ENCODE peak calls at places on chromosomes 4 and X, in seven cellular contexts. Z, A, Q, E, L, M and U are unnamed samples. For H3K4me1, the result is how much of the 10 kb centered on the place peaks cover.

GRCh38 chr4:159855731-159856130 is 752.9 kb downstream of the RAPGEF2 start:
- DNase-seq in Z (no peak), A (no peak), Q (no peak), E (no peak), L (no peak), M (no peak), U (no peak)

GRCh38 chrX:40098264-40099045 is 697 bp upstream of the BCOR start:
- DNase-seq in Z (no peak), A (peak), Q (peak), E (no peak), L (peak), M (no peak), U (peak)

GRCh38 chr4:108512615-108513505 is 107.5 kb upstream of the RPL34 start:
- DNase-seq in Z (peak), A (peak), Q (peak), E (peak), L (no peak), M (peak), U (peak)

GRCh38 chr4:2341261-2341841 is 77.1 kb downstream of the ZFYVE28 start:
- DNase-seq in Z (no peak), A (no peak), Q (no peak), E (peak), L (no peak), M (no peak), U (no peak)

GRCh38 chr4:60611762-60612496 is 588.2 kb upstream of the ADGRL3 start:
- DNase-seq in Z (no peak), A (no peak), Q (no peak), E (no peak), L (no peak), M (no peak), U (no peak)

GRCh38 chr4:82423245-82424054 is 6.8 kb downstream of the HNRNPDL start:
- DNase-seq in Z (no peak), A (no peak), Q (peak), E (no peak), L (no peak), M (no peak), U (peak)

GRCh38 chrX:139936259-139936658 is 3.4 kb upstream of the ATP11C start:
- DNase-seq in Z (no peak), A (no peak), Q (no peak), E (no peak), L (no peak), M (no peak), U (no peak)

GRCh38 chr4:99473131-99473530 is 37.7 kb upstream of the C4orf17 start:
- DNase-seq in Z (no peak), A (no peak), Q (no peak), E (no peak), L (no peak), M (no peak), U (no peak)

GRCh38 chr4:62644372-62644771 is 1444.2 kb downstream of the ADGRL3 start:
- DNase-seq in Z (no peak), A (peak), Q (peak), E (no peak), L (peak), M (peak), U (no peak)

GRCh38 chrX:3811331-3812311 is 98.2 kb upstream of the PRKX start:
- DNase-seq in Z (peak), A (peak), Q (peak), E (no peak), L (peak), M (peak), U (peak)

GRCh38 chr4:101393256-101393655 is 45.9 kb upstream of the PPP3CA start:
- DNase-seq in Z (no peak), A (no peak), Q (no peak), E (no peak), L (no peak), M (peak), U (peak)

GRCh38 chrX:63747331-63747730 is 37.7 kb downstream of the ARHGEF9 start:
- DNase-seq in Z (no peak), A (peak), Q (peak), E (no peak), L (no peak), M (no peak), U (peak)

GRCh38 chr4:180057891-180058643 is 2185.1 kb upstream of the TENM3 start:
- DNase-seq in Z (no peak), A (peak), Q (peak), E (peak), L (peak), M (no peak), U (peak)

GRCh38 chr4:128787509-128788311 is 21.8 kb upstream of the JADE1 start:
- DNase-seq in Z (no peak), A (peak), Q (no peak), E (no peak), L (no peak), M (no peak), U (peak)

GRCh38 chrX:93695981-93696380 is 22.0 kb downstream of the FAM133A start:
- DNase-seq in Z (no peak), A (no peak), Q (no peak), E (no peak), L (no peak), M (no peak), U (no peak)
- H3K4me3 ChIP-seq in Z (no peak), A (no peak), Q (no peak), E (no peak), L (no peak), M (no peak), U (no peak)

GRCh38 chr4:110085131-110085530 is 113.3 kb downstream of the ELOVL6 start:
- DNase-seq in Z (peak), A (peak), Q (no peak), E (no peak), L (peak), M (peak), U (no peak)

GRCh38 chr4:110091426-110091825 is 107.0 kb downstream of the ELOVL6 start:
- DNase-seq in Z (no peak), A (peak), Q (peak), E (no peak), L (no peak), M (no peak), U (peak)

GRCh38 chr4:110084154-110084553 is 114.3 kb downstream of the ELOVL6 start:
- DNase-seq in Z (no peak), A (no peak), Q (no peak), E (no peak), L (no peak), M (no peak), U (no peak)

GRCh38 chr4:110088670-110089069 is 109.7 kb downstream of the ELOVL6 start:
- DNase-seq in Z (no peak), A (peak), Q (peak), E (no peak), L (no peak), M (no peak), U (no peak)

GRCh38 chr4:110087116-110087708 is 111.2 kb downstream of the ELOVL6 start:
- DNase-seq in Z (no peak), A (peak), Q (peak), E (no peak), L (no peak), M (no peak), U (peak)
- H3K4me1 ChIP-seq in Z (under half), A (under half), Q (under half), E (under half), L (under half), M (under half), U (half or more)

GRCh38 chr4:40196260-40196659 is 571 bp upstream of the RHOH start:
- DNase-seq in Z (no peak), A (no peak), Q (no peak), E (no peak), L (no peak), M (no peak), U (no peak)

GRCh38 chr4:40195182-40196177 is 1.4 kb upstream of the RHOH start:
- DNase-seq in Z (no peak), A (no peak), Q (no peak), E (no peak), L (no peak), M (no peak), U (no peak)

GRCh38 chr4:40197879-40198689 is 1.3 kb downstream of the RHOH start:
- DNase-seq in Z (no peak), A (no peak), Q (no peak), E (no peak), L (peak), M (no peak), U (no peak)

GRCh38 chr4:40194602-40195161 is 2.1 kb upstream of the RHOH start:
- DNase-seq in Z (no peak), A (peak), Q (peak), E (no peak), L (peak), M (peak), U (no peak)

GRCh38 chr4:40196724-40197281 is at the start of gene RHOH:
- DNase-seq in Z (peak), A (no peak), Q (no peak), E (no peak), L (peak), M (no peak), U (no peak)
- H3K4me3 ChIP-seq in Z (peak), A (no peak), Q (no peak), E (no peak), L (no peak), M (no peak), U (no peak)

DNA sequence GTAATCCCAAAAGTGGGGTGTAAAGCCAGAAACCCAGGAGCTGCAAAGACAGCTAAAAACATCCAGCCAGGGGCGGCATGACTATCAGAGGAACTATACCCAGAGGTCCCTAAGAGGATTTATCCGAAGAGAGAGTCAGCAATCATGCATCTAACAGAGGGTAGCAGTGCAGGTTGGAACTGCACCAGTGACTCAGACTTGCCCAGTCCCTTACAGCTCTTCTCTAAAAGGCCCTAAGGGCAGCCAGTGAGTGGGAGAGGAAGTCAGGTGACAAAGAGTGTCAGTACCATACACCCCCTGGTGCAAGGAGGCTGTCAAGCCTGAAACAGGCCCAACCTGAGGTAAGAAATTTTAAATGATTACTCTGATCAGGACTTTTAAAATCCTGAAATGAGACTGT is 88.1 kb downstream of the CAMK2D start:
- DNase-seq in Z (peak), A (no peak), Q (peak), E (no peak), L (peak), M (no peak), U (no peak)
- H3K4me1 ChIP-seq in Z (under half), A (under half), Q (under half), E (under half), L (under half), M (under half), U (under half)

GRCh38 chrX:155334486-155335316 is at the start of gene CLIC2:
- DNase-seq in Z (no peak), A (peak), Q (peak), E (no peak), L (peak), M (no peak), U (no peak)
- H3K4me3 ChIP-seq in Z (no peak), A (no peak), Q (no peak), E (peak), L (no peak), M (no peak), U (no peak)

GRCh38 chr4:102606846-102607440 is 105.8 kb downstream of the NFKB1 start:
- DNase-seq in Z (no peak), A (no peak), Q (no peak), E (no peak), L (no peak), M (no peak), U (no peak)
- H3K4me1 ChIP-seq in Z (under half), A (under half), Q (under half), E (under half), L (under half), M (under half), U (under half)

DNA sequence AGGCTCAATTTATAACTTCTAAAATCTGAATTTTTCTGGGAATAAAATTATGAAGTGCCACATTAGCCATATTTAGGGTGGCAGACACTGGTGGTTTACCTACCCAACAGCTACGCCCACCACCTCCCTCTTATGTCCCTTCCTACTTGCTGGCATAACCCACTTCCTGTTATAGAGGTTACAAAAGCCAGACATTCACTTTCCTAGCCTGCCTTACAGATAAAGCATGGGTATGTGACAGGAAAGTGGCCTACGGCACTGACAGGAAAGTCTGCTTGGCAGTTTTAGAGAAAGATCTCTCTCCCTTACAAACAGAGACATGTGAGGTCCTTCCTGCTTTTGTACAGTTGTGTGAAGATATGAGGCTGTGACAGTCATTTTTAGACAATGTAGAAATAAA is 12.4 kb downstream of the DDX53 start:
- DNase-seq in Z (no peak), A (no peak), Q (no peak), E (no peak), L (no peak), M (no peak), U (no peak)
- H3K4me3 ChIP-seq in Z (no peak), A (no peak), Q (no peak), E (no peak), L (no peak), M (no peak), U (no peak)

GRCh38 chr4:8356856-8357255 is 83.7 kb downstream of the ACOX3 start:
- DNase-seq in Z (no peak), A (no peak), Q (no peak), E (peak), L (no peak), M (no peak), U (no peak)

GRCh38 chr4:8353912-8354453 is 84.4 kb downstream of the HTRA3 start:
- DNase-seq in Z (no peak), A (peak), Q (peak), E (no peak), L (peak), M (no peak), U (peak)

GRCh38 chr4:8353158-8353495 is 83.6 kb downstream of the HTRA3 start:
- DNase-seq in Z (no peak), A (no peak), Q (no peak), E (no peak), L (no peak), M (no peak), U (peak)

GRCh38 chr4:8355306-8355705 is 85.2 kb downstream of the ACOX3 start:
- DNase-seq in Z (no peak), A (no peak), Q (no peak), E (no peak), L (no peak), M (no peak), U (no peak)

GRCh38 chr4:8355864-8356565 is 84.5 kb downstream of the ACOX3 start:
- DNase-seq in Z (no peak), A (peak), Q (peak), E (no peak), L (no peak), M (no peak), U (peak)
- H3K4me1 ChIP-seq in Z (under half), A (under half), Q (under half), E (under half), L (under half), M (under half), U (under half)